ENCODE peak calls at places on chromosomes 4 and X, in five cellular contexts. A is GM12878, S is sigmoid colon, G is SK-N-SH, K is A549. R is an unnamed sample.

GRCh38 chr4:26120098-26120795 is 200.6 kb upstream of the RBPJ start:
- DNase-seq in A (no peak), S (no peak), G (no peak), K (no peak), R (no peak)

GRCh38 chrX:132375941-132376340 is 112.9 kb downstream of the MBNL3 start:
- DNase-seq in A (no peak), S (no peak), G (no peak), K (peak; percentile 1), R (no peak)

GRCh38 chrX:65677954-65678469 is 10.6 kb downstream of the MSN start:
- DNase-seq in A (no peak), S (peak; percentile 66), G (no peak), K (peak; percentile 71), R (peak; percentile 36)

GRCh38 chr4:178148106-178148505 is 705.9 kb upstream of the AGA start:
- DNase-seq in A (no peak), S (no peak), G (no peak), K (no peak), R (no peak)

GRCh38 chr4:100746141-100746540 is 228.3 kb upstream of the EMCN start:
- DNase-seq in A (no peak), S (peak; percentile 48), G (no peak), K (no peak), R (no peak)

GRCh38 chr4:57109847-57110634 is at the start of gene IGFBP7:
- DNase-seq in A (no peak), S (peak; percentile 83), G (peak; percentile 79), K (no peak), R (peak; percentile 93)

GRCh38 chrX:39689374-39690104 is 408.2 kb downstream of the BCOR start:
- DNase-seq in A (no peak), S (no peak), G (peak; percentile 73), K (no peak), R (no peak)

GRCh38 chr4:188767496-188767895 is 628.3 kb downstream of the TRIML1 start:
- DNase-seq in A (no peak), S (no peak), G (no peak), K (no peak), R (no peak)

GRCh38 chrX:15328821-15329220 is 6.5 kb downstream of the PIGA start:
- DNase-seq in A (no peak), S (no peak), G (no peak), K (no peak), R (no peak)

GRCh38 chr4:682490-683172 is 6.3 kb downstream of the SLC49A3 start:
- DNase-seq in A (no peak), S (peak; percentile 63), G (no peak), K (no peak), R (no peak)

GRCh38 chrX:55709735-55710134 is 7.8 kb upstream of the RRAGB start:
- DNase-seq in A (no peak), S (no peak), G (no peak), K (peak; percentile 29), R (no peak)

GRCh38 chr4:38663801-38664703 is at the start of gene KLF3:
- DNase-seq in A (no peak), S (peak; percentile 97), G (peak; percentile 94), K (peak; percentile 83), R (peak; percentile 96)

GRCh38 chr4:38661371-38661770 is 2.6 kb upstream of the KLF3 start:
- DNase-seq in A (no peak), S (no peak), G (no peak), K (no peak), R (no peak)

GRCh38 chr4:38664704-38665401 is 854 bp downstream of the KLF3 start:
- DNase-seq in A (no peak), S (peak; percentile 88), G (peak; percentile 78), K (peak; percentile 62), R (peak; percentile 82)

GRCh38 chr4:38660838-38661237 is 3.2 kb upstream of the KLF3 start:
- DNase-seq in A (no peak), S (no peak), G (no peak), K (no peak), R (no peak)

GRCh38 chr4:38663021-38663800 is 788 bp upstream of the KLF3 start:
- DNase-seq in A (no peak), S (peak; percentile 80), G (no peak), K (peak; percentile 38), R (no peak)
- TF ChIP-seq CTCF in A (no peak), S (no peak), G (no peak), K (no peak), R (peak; percentile 19)

GRCh38 chr4:123327346-123327745 is 69.2 kb upstream of the SPRY1 start:
- DNase-seq in A (no peak), S (no peak), G (no peak), K (no peak), R (no peak)

GRCh38 chr4:123323998-123324397 is 72.6 kb upstream of the SPRY1 start:
- DNase-seq in A (no peak), S (no peak), G (no peak), K (no peak), R (no peak)

GRCh38 chr4:123327846-123328447 is 68.6 kb upstream of the SPRY1 start:
- DNase-seq in A (no peak), S (no peak), G (no peak), K (no peak), R (no peak)

GRCh38 chr4:123319639-123320038 is 77.0 kb upstream of the SPRY1 start:
- DNase-seq in A (no peak), S (no peak), G (no peak), K (no peak), R (no peak)

DNA sequence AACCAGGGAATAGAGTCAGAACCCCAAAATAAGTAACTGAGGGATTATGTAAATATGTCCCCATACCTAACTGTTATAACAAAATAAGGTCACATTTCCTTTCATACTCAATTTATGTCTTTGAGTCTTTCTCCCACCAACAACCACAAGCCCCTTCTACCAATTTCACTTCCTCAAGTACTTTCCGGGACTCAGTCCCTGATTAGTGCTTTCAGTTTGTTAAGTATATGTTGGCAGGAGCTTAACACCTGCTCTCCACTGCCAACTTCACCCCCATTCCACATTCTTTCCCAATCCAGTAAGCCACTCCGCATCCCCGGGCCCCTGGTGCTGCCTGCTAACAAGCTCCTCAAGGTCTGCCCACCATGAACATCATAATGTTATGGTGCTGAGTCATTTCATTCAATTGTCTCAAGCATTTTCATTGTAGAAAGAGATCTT is 71.3 kb upstream of the SPRY1 start:
- DNase-seq in A (peak; percentile 75), S (no peak), G (no peak), K (no peak), R (no peak)
- TF ChIP-seq EP300 in A (peak; percentile 57), S (no peak), G (no peak), K (no peak), R (no peak)

GRCh38 chr4:145189981-145190380 is 9.6 kb upstream of the OTUD4 start:
- DNase-seq in A (no peak), S (no peak), G (no peak), K (no peak), R (no peak)
- H3K4me1 ChIP-seq in A (peaks cover 25% of the 10 kb centered on the region), S (no peaks in the 10 kb centered on the region), G (no peaks in the 10 kb centered on the region), K (no peaks in the 10 kb centered on the region), R (no peaks in the 10 kb centered on the region)

GRCh38 chr4:150117629-150118028 is 39.4 kb downstream of the DCLK2 start:
- DNase-seq in A (no peak), S (no peak), G (no peak), K (no peak), R (no peak)
- TF ChIP-seq CTCF in A (no peak), S (no peak), G (no peak), K (no peak), R (no peak)

DNA sequence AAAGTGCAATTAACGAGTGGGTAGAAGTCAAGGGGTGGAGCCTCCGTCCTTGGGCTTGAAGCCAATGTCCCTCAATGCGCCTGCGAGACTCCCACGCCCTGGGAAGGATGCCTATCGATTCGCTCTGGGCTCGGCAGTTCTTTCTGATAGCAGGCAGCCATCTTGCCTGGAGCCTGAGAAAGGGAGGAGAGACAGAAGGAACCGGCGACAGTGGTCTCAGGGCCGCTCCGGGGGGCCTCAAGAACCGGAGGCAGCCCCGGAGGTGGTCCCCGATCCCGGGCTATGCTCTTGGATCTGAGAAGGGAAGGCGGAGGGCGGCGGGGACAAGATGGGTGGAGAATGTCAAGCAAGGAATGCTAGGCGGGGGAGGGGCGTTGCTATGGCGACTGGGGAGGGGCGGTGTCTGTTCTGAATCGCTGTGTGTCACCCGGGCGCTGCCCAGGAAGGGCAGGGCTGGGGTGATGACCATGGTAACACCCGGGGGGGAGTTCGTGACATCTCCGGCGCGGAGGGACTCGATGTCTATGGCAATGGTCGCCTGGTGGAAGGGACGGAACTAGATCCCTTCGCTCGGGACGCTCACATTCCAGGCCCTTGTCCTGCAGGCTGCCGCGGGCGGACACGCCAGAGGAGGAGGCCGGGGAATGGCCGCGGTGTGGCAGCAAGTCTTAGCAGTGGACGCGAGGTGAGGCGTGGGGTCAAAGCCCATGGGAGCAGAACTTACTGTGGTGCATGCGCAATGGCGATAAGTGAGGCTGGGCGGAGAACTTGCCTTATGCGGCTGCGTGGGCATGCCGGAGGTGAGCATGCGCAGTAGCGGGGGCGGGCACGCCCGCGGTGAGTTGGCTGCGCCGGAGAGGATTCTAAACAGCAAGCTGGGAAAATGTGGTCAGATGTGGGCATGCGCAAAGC is at the start of gene WDR13:
- DNase-seq in A (peak; percentile 84), S (peak; percentile 95), G (peak; percentile 91), K (peak; percentile 96), R (peak; percentile 93)
- TF ChIP-seq EP300 in A (no peak), S (no peak), G (no peak), K (no peak), R (no peak)

GRCh38 chr4:76979236-76979635 is 29.7 kb downstream of the SEPTIN11 start:
- DNase-seq in A (no peak), S (no peak), G (no peak), K (no peak), R (no peak)
- H3K4me1 ChIP-seq in A (peaks cover 28% of the 10 kb centered on the region), S (peaks cover under 1% of the 10 kb centered on the region), G (peaks cover 50% of the 10 kb centered on the region), K (peaks cover 6% of the 10 kb centered on the region), R (peaks cover 27% of the 10 kb centered on the region)

DNA sequence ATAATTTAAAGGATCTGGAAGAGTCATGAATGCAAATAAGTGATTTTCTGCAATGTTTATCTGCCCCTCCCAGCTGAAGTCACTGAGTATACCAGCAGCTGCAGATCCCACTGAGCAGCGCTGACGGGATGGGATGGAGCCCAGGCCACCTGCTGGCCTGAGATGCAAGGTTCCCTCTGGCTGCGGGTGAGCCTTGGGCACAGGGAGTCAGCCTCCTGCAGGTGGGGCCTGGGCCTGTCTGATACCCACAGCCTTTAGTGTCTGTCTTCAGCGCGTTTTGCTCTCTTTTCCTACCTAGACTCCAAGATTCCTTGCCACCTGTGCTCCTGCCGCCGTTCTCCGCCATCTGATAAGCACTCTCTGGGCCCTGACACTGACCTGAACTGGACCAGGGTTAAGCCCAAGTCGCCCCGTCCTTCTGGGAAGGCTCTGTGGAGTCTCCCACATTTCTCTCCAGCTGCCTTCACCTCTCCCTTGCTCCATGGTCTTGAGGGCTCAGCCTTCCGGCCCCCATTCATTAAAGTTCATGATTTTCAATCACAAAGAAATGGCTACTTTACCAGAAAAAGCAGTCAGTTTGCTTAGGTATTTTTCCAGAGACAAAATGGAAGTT is 223.1 kb upstream of the FAT1 start:
- DNase-seq in A (no peak), S (no peak), G (peak; percentile 46), K (peak; percentile 79), R (no peak)
- TF ChIP-seq CTCF in A (no peak), S (no peak), G (peak; percentile 35), K (peak; percentile 48), R (no peak)

GRCh38 chrX:23742693-23743622 is at the start of gene ACOT9:
- DNase-seq in A (peak; percentile 53), S (peak; percentile 99), G (peak; percentile 92), K (peak; percentile 98), R (peak; percentile 96)
- TF ChIP-seq EP300 in A (no peak), S (no peak), G (no peak), K (no peak), R (no peak)

R was measured in upper lobe of left lung.